ENCODE peak calls at places on chromosomes 12 and 14, in five cellular contexts. U, Y, P, R and C are unnamed samples.
A peak's percentile ranks its signal among the peaks of the same experiment; 100 is the strongest.

GRCh38 chr12:112716099-112717093 is 75.2 kb upstream of the RPH3A start:
- DNase-seq in U (peak; percentile 42), Y (no peak), P (no peak), R (no peak), C (peak; percentile 78)

GRCh38 chr12:113237748-113238147 is 16.5 kb downstream of the TPCN1 start:
- DNase-seq in U (no peak), Y (no peak), P (no peak), R (peak; percentile 41), C (no peak)

GRCh38 chr12:69028941-69029729 is 96.2 kb upstream of the CPM start:
- DNase-seq in U (no peak), Y (peak; percentile 47), P (no peak), R (no peak), C (no peak)

GRCh38 chr12:79020106-79020505 is 155.5 kb downstream of the SYT1 start:
- DNase-seq in U (no peak), Y (peak; percentile 5), P (no peak), R (no peak), C (no peak)

GRCh38 chr14:68143341-68143807 is 323.8 kb downstream of the RAD51B start:
- DNase-seq in U (peak; percentile 24), Y (peak; percentile 28), P (no peak), R (peak; percentile 61), C (no peak)

GRCh38 chr12:6554990-6555691 is 701 bp downstream of the IFFO1 start:
- DNase-seq in U (no peak), Y (no peak), P (no peak), R (no peak), C (no peak)

GRCh38 chr12:85951823-85952222 is 77.7 kb downstream of the NTS start:
- DNase-seq in U (peak; percentile 66), Y (peak; percentile 49), P (no peak), R (no peak), C (peak; percentile 47)

GRCh38 chr12:28550757-28551381 is 360.6 kb downstream of the CCDC91 start:
- DNase-seq in U (peak; percentile 19), Y (peak; percentile 89), P (no peak), R (no peak), C (no peak)

GRCh38 chr12:65826513-65827171 is 2.4 kb downstream of the HMGA2 start:
- DNase-seq in U (peak; percentile 61), Y (peak; percentile 77), P (no peak), R (no peak), C (peak; percentile 26)

GRCh38 chr12:111858778-111859177 is 16.8 kb downstream of the MAPKAPK5 start:
- DNase-seq in U (no peak), Y (no peak), P (no peak), R (no peak), C (no peak)

GRCh38 chr12:47082283-47082962 is 2.7 kb upstream of the AMIGO2 start:
- DNase-seq in U (no peak), Y (no peak), P (no peak), R (no peak), C (no peak)

GRCh38 chr14:33880330-33880729 is 70.5 kb downstream of the EGLN3 start:
- DNase-seq in U (no peak), Y (peak; percentile 30), P (no peak), R (no peak), C (no peak)

GRCh38 chr14:38001501-38001900 is 206.2 kb upstream of the SSTR1 start:
- DNase-seq in U (no peak), Y (no peak), P (no peak), R (no peak), C (no peak)

GRCh38 chr12:117874842-117875434 is 93.9 kb downstream of the KSR2 start:
- DNase-seq in U (peak; percentile 73), Y (peak; percentile 87), P (peak; percentile 43), R (peak; percentile 76), C (peak; percentile 90)

GRCh38 chr12:45553204-45553603 is 176.3 kb upstream of the ARID2 start:
- DNase-seq in U (no peak), Y (peak; percentile 25), P (no peak), R (no peak), C (no peak)

GRCh38 chr14:61662437-61663311 is 32.6 kb upstream of the HIF1A start:
- DNase-seq in U (peak; percentile 5), Y (peak; percentile 99), P (peak; percentile 54), R (peak; percentile 41), C (peak; percentile 36)

GRCh38 chr12:129089576-129089975 is 236.3 kb downstream of the GLT1D1 start:
- DNase-seq in U (no peak), Y (no peak), P (no peak), R (no peak), C (no peak)

GRCh38 chr12:104138747-104139186 is 757 bp upstream of the NFYB start:
- DNase-seq in U (no peak), Y (no peak), P (no peak), R (peak; percentile 12), C (peak; percentile 39)

GRCh38 chr14:47678993-47679392 is 3.6 kb upstream of the MDGA2 start:
- DNase-seq in U (no peak), Y (peak; percentile 18), P (no peak), R (no peak), C (peak; percentile 52)

GRCh38 chr12:18897816-18898215 is 159.9 kb downstream of the CAPZA3 start:
- DNase-seq in U (no peak), Y (no peak), P (no peak), R (no peak), C (no peak)

GRCh38 chr12:71967176-71967575 is 28.5 kb downstream of the TPH2 start:
- DNase-seq in U (peak; percentile 43), Y (no peak), P (no peak), R (no peak), C (no peak)

GRCh38 chr12:126747530-126748149 is 1519.3 kb upstream of the TMEM132C start:
- DNase-seq in U (peak; percentile 76), Y (peak; percentile 66), P (peak; percentile 26), R (peak; percentile 39), C (peak; percentile 40)

GRCh38 chr12:130132831-130133635 is 29.2 kb upstream of the FZD10 start:
- DNase-seq in U (no peak), Y (no peak), P (no peak), R (no peak), C (no peak)

GRCh38 chr12:19129486-19130223 is at the start of gene PLEKHA5:
- DNase-seq in U (peak; percentile 81), Y (peak; percentile 64), P (no peak), R (peak; percentile 75), C (peak; percentile 81)

GRCh38 chr14:96616168-96616681 is 114.0 kb downstream of the PAPOLA start:
- DNase-seq in U (peak; percentile 70), Y (no peak), P (no peak), R (no peak), C (peak; percentile 44)

GRCh38 chr14:90087433-90087832 is 25.6 kb downstream of the KCNK13 start:
- DNase-seq in U (no peak), Y (peak; percentile 73), P (no peak), R (peak; percentile 29), C (no peak)

GRCh38 chr14:105473677-105474477 is 744 bp upstream of the CRIP2 start:
- DNase-seq in U (peak; percentile 98), Y (peak; percentile 89), P (peak; percentile 58), R (peak; percentile 75), C (peak; percentile 96)

GRCh38 chr14:95481391-95482022 is 34.9 kb downstream of the SYNE3 start:
- DNase-seq in U (no peak), Y (no peak), P (no peak), R (no peak), C (no peak)

GRCh38 chr14:95480109-95480886 is 36.2 kb downstream of the SYNE3 start:
- DNase-seq in U (no peak), Y (peak; percentile 58), P (peak; percentile 31), R (peak; percentile 38), C (no peak)

GRCh38 chr14:95479494-95479893 is 37.0 kb downstream of the SYNE3 start:
- DNase-seq in U (no peak), Y (no peak), P (no peak), R (no peak), C (no peak)

GRCh38 chr14:95478818-95479217 is 37.6 kb downstream of the SYNE3 start:
- DNase-seq in U (no peak), Y (no peak), P (no peak), R (no peak), C (no peak)

GRCh38 chr14:95480887-95481226 is 35.6 kb downstream of the SYNE3 start:
- DNase-seq in U (no peak), Y (no peak), P (no peak), R (no peak), C (peak; percentile 35)
- H3K4me1 ChIP-seq in U (no peaks in the 10 kb centered on the region), Y (peaks cover 28% of the 10 kb centered on the region), P (peaks cover 34% of the 10 kb centered on the region), R (peaks cover 30% of the 10 kb centered on the region), C (no peaks in the 10 kb centered on the region)

DNA sequence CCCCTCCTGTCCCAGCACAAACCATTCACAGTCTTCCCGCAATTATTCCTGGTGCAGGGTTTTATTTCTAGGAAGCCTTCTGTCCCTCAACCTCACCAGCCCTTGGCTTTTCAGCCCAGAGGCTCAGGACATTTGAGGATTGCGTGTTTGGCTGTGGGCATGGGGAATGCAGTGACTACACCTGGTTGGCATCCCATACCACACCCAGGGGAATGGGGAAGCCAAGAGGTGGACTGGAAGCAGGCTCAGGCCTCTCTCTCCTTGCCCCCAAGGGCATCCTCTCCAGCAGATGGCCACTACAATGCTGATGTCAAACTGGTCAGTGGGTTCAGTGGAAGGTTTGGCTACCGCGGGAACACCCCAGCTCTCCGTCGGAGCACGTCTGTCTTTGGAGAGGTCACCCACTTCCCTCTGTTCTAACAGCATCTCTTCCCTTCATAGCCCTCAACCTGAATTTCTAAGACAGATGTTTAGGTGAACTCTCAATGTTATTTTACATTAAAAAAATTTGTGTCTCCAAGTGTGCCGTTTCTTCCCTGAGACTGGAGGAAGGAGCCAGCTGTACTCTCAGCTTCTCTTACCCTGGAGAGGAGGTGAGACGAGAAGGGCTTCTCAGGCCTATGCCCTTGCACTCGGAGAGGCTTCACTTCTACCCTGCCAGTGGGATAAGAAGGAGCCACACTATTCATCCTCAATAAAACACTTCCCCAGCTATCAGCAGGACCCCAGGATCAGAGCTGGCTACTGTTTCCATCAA is 35.5 kb downstream of the DCAF4 start:
- DNase-seq in U (no peak), Y (peak; percentile 97), P (no peak), R (no peak), C (no peak)
- H3K4me1 ChIP-seq in U (no peaks in the 10 kb centered on the region), Y (peaks cover 28% of the 10 kb centered on the region), P (no peaks in the 10 kb centered on the region), R (no peaks in the 10 kb centered on the region), C (no peaks in the 10 kb centered on the region)

GRCh38 chr14:101965796-101966718 is 1.7 kb downstream of the DYNC1H1 start:
- DNase-seq in U (no peak), Y (peak; percentile 48), P (no peak), R (no peak), C (no peak)
- H3K4me1 ChIP-seq in U (peaks cover 43% of the 10 kb centered on the region), Y (peaks cover 57% of the 10 kb centered on the region), P (peaks cover 36% of the 10 kb centered on the region), R (peaks cover 30% of the 10 kb centered on the region), C (peaks cover 12% of the 10 kb centered on the region)

DNA sequence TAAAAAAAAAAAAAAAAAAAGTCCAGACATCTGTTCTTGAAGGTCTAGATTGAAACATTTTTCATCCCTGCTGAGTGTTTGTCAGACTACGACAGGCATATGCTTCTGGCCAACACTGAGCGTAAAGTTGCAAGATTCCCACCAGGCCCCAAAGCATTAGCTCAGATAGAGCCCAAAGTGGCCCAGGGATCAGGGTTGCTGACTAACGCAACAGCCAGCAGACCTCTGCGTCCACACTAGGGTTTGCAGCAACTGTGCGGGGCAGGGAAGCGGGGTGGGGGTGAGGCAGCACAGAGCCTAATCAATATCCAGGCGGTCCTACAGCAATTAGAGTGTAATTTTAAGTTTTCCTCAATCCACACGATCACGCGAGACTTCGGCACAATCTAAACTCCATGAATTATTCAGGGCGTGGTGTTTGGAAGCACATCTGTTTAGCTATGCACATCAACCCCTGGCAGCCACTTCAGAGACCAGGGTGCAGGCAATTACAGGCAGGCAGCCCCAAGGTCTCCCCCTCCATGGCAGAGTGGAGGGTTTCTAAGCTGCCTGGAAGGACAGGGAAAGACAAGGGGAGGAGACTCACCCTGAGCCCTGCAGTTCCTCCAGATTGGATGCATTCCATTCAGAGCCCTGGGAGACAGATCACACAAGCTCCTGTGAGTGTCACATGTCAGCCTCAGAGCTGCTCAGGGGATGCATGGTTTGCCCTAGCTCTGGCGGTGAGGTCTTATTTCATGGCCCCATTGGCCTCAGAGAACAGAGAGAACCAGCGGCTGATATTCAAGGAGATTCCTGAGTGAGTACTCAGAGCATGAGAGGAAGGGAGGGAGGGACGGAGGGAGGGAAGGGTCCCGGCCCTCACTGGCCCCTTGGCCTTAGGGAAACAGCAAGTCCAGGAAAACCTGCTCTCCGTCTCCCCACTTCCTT is 55.4 kb downstream of the SSH1 start:
- DNase-seq in U (no peak), Y (peak; percentile 13), P (no peak), R (peak; percentile 27), C (peak; percentile 93)
- H3K4me1 ChIP-seq in U (peaks cover 25% of the 10 kb centered on the region), Y (peaks cover 6% of the 10 kb centered on the region), P (peaks cover 5% of the 10 kb centered on the region), R (peaks cover 38% of the 10 kb centered on the region), C (peaks cover 21% of the 10 kb centered on the region)